ENCODE peak calls at places on chromosome 12, in eight cellular contexts. G, O, X, C, E, J, Q and R are unnamed samples.

GRCh38 chr12:71865757-71866536 is 26.4 kb downstream of the TBC1D15 start:
- DNase-seq in E (no peak), O (no peak), X (no peak), J (no peak), Q (no peak), G (no peak), C (no peak), R (no peak)

GRCh38 chr12:40469736-40470135 is 222.5 kb upstream of the CNTN1 start:
- DNase-seq in Q (no peak), J (no peak), E (no peak), C (no peak), G (no peak), X (no peak), O (no peak), R (no peak)

GRCh38 chr12:31005944-31006361 is 67.7 kb upstream of the DDX11 start:
- DNase-seq in J (no peak), E (no peak), C (no peak), X (no peak), G (no peak), Q (peak), O (peak), R (no peak)

GRCh38 chr12:114166360-114166759 is 200.2 kb upstream of the RBM19 start:
- DNase-seq in Q (peak), O (no peak), C (no peak), J (peak), G (no peak), X (no peak), E (no peak), R (no peak)

GRCh38 chr12:80056845-80057244 is 42.5 kb upstream of the OTOGL start:
- DNase-seq in Q (no peak), G (no peak), C (peak), E (no peak), X (no peak), J (no peak), O (no peak), R (no peak)

GRCh38 chr12:96140110-96140509 is 54.1 kb upstream of the ELK3 start:
- DNase-seq in J (no peak), O (no peak), E (no peak), C (no peak), X (no peak), G (no peak), Q (peak), R (no peak)

GRCh38 chr12:110002691-110003515 is 3.7 kb downstream of the ANKRD13A start:
- DNase-seq in Q (no peak), G (no peak), O (no peak), J (no peak), E (no peak), X (no peak), C (no peak), R (no peak)

GRCh38 chr12:123131879-123132402 is 18.9 kb downstream of the PITPNM2 start:
- DNase-seq in G (peak), Q (no peak), C (no peak), J (no peak), O (no peak), E (no peak), X (no peak), R (no peak)

GRCh38 chr12:68453876-68454275 is 121.7 kb upstream of the MDM1 start:
- DNase-seq in Q (no peak), G (no peak), C (no peak), O (no peak), J (no peak), E (no peak), X (no peak), R (no peak)

GRCh38 chr12:50699940-50700339 is 64.0 kb upstream of the ATF1 start:
- DNase-seq in C (no peak), J (no peak), O (no peak), E (no peak), X (no peak), Q (no peak), G (no peak), R (no peak)

GRCh38 chr12:117188961-117189724 is 1.1 kb downstream of the FBXO21 start:
- DNase-seq in C (peak), G (no peak), J (peak), O (no peak), X (no peak), Q (peak), E (no peak), R (no peak)

GRCh38 chr12:77324416-77324762 is 259.0 kb upstream of the E2F7 start:
- DNase-seq in J (no peak), Q (no peak), C (no peak), G (no peak), O (no peak), X (no peak), E (no peak), R (no peak)

GRCh38 chr12:27336254-27336653 is 3.6 kb downstream of the BMAL2 start:
- DNase-seq in O (no peak), J (no peak), E (no peak), X (no peak), Q (no peak), C (no peak), G (no peak), R (no peak)

GRCh38 chr12:76623929-76624328 is 64.4 kb upstream of the OSBPL8 start:
- DNase-seq in X (no peak), E (no peak), J (no peak), O (no peak), Q (peak), G (no peak), C (no peak), R (no peak)

GRCh38 chr12:39145175-39145999 is 240.0 kb upstream of the CPNE8 start:
- DNase-seq in G (no peak), O (no peak), E (peak), C (no peak), J (peak), X (no peak), Q (no peak), R (no peak)

GRCh38 chr12:71585218-71585617 is 78.4 kb downstream of the ZFC3H1 start:
- DNase-seq in X (no peak), J (no peak), O (no peak), E (no peak), Q (no peak), G (no peak), C (no peak), R (no peak)

GRCh38 chr12:123516221-123516780 is 17.2 kb downstream of the RILPL1 start:
- DNase-seq in Q (no peak), E (no peak), X (no peak), C (no peak), O (peak), G (no peak), J (peak), R (no peak)

GRCh38 chr12:94206886-94207285 is 58.5 kb downstream of the PLXNC1 start:
- DNase-seq in Q (no peak), C (no peak), J (no peak), O (no peak), E (no peak), X (no peak), G (no peak), R (no peak)

GRCh38 chr12:69332815-69333358 is 15.3 kb upstream of the LYZ start:
- DNase-seq in G (no peak), X (no peak), J (no peak), C (no peak), E (no peak), O (peak), Q (no peak), R (no peak)

GRCh38 chr12:45909041-45909713 is 81.2 kb downstream of the SCAF11 start:
- DNase-seq in O (no peak), C (no peak), J (no peak), G (no peak), E (no peak), X (no peak), Q (no peak), R (no peak)

GRCh38 chr12:84035766-84036165 is 876.8 kb downstream of the SLC6A15 start:
- DNase-seq in Q (no peak), O (no peak), G (no peak), J (no peak), X (no peak), E (no peak), C (no peak), R (no peak)

GRCh38 chr12:71144682-71145081 is 13.1 kb downstream of the TSPAN8 start:
- DNase-seq in J (no peak), G (no peak), E (no peak), C (no peak), O (no peak), Q (no peak), X (no peak), R (no peak)

GRCh38 chr12:132687211-132688164 is at the start of the genes POLE and PXMP2:
- DNase-seq in J (peak), O (peak), X (peak), G (peak), E (peak), Q (peak), C (peak), R (peak)

GRCh38 chr12:88408828-88409227 is 171.4 kb downstream of the KITLG start:
- DNase-seq in Q (no peak), E (no peak), G (no peak), J (no peak), O (no peak), C (no peak), X (no peak), R (no peak)

GRCh38 chr12:41407240-41407799 is 219.2 kb downstream of the PDZRN4 start:
- DNase-seq in O (no peak), Q (no peak), J (peak), C (no peak), G (no peak), E (no peak), X (no peak), R (no peak)

GRCh38 chr12:67068773-67069450 is 200.2 kb upstream of the CAND1 start:
- DNase-seq in E (peak), X (peak), C (no peak), O (peak), Q (no peak), G (peak), J (peak), R (no peak)

GRCh38 chr12:108964391-108965166 is 56.3 kb downstream of the SVOP start:
- DNase-seq in G (no peak), C (no peak), E (no peak), Q (no peak), X (no peak), O (no peak), J (peak), R (no peak)

GRCh38 chr12:24911284-24911791 is 37.6 kb downstream of the BCAT1 start:
- DNase-seq in O (peak), G (no peak), C (no peak), X (no peak), J (no peak), Q (no peak), E (no peak), R (no peak)

GRCh38 chr12:105672576-105672975 is 342.1 kb downstream of the C12orf75 start:
- DNase-seq in X (no peak), O (no peak), E (peak), J (no peak), G (no peak), C (peak), Q (no peak), R (no peak)

GRCh38 chr12:30546121-30546520 is 149.5 kb downstream of the IPO8 start:
- DNase-seq in C (no peak), E (no peak), G (no peak), J (no peak), Q (no peak), X (no peak), O (peak), R (no peak)

GRCh38 chr12:57579011-57579410 is 12.0 kb upstream of the PIP4K2C start:
- DNase-seq in O (peak), E (no peak), C (no peak), G (no peak), X (no peak), Q (no peak), J (no peak), R (no peak)

GRCh38 chr12:98830657-98831056 is 185.6 kb downstream of the APAF1 start:
- DNase-seq in J (no peak), Q (no peak), G (no peak), C (no peak), X (no peak), O (no peak), E (no peak), R (no peak)

GRCh38 chr12:114668151-114668891 is 15.7 kb downstream of the TBX3 start:
- DNase-seq in X (no peak), E (peak), Q (no peak), G (no peak), C (peak), O (peak), J (peak), R (no peak)

GRCh38 chr12:79637093-79637492 is 53.7 kb downstream of the PAWR start:
- DNase-seq in Q (no peak), J (peak), X (no peak), O (no peak), E (no peak), G (no peak), C (no peak), R (no peak)

GRCh38 chr12:59559702-59560101 is 36.1 kb upstream of the SLC16A7 start:
- DNase-seq in E (no peak), G (no peak), J (no peak), O (no peak), Q (no peak), C (no peak), X (no peak), R (no peak)

GRCh38 chr12:26651566-26652188 is 181.3 kb downstream of the ITPR2 start:
- DNase-seq in O (peak), C (no peak), X (peak), Q (no peak), J (peak), E (no peak), G (no peak), R (no peak)

GRCh38 chr12:52415870-52416750 is 10.0 kb upstream of the KRT82 start:
- DNase-seq in J (no peak), O (no peak), G (no peak), C (peak), X (no peak), Q (peak), E (no peak), R (no peak)

GRCh38 chr12:52411806-52412205 is 5.7 kb upstream of the KRT82 start:
- DNase-seq in C (no peak), O (no peak), Q (no peak), X (no peak), E (no peak), J (no peak), G (no peak), R (no peak)

GRCh38 chr12:52413202-52413601 is 7.1 kb upstream of the KRT82 start:
- DNase-seq in J (no peak), G (no peak), X (no peak), C (no peak), O (no peak), E (no peak), Q (no peak), R (no peak)

GRCh38 chr12:52414936-52415335 is 8.8 kb upstream of the KRT82 start:
- DNase-seq in X (no peak), O (no peak), G (no peak), C (no peak), E (no peak), J (no peak), Q (no peak), R (no peak)

GRCh38 chr12:52413787-52414345 is 7.7 kb upstream of the KRT82 start:
- DNase-seq in C (no peak), J (no peak), G (no peak), O (no peak), X (no peak), E (no peak), Q (no peak), R (no peak)
- TF ChIP-seq CTCF in C (no peak), J (peak), G (no peak), O (no peak), X (peak), E (no peak), Q (no peak), R (no peak)

DNA sequence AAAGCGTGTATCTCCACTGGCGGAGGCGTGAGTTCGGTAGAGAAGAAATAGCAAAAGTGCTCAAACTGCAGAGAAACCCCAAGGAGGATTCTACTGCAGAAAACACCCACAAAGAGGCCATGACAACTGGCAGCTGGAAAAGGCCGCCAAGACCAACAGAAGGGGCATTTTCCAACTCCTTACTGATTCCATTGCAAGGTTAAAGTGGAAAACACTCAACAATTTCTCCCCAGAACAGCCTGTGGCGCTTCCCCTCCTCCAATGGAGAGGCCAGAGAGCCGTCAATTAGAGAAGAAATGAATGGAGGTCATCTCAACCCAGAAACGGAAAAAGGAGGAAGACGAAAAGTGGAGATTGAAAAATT is 618 bp upstream of the ANKRD52 start:
- DNase-seq in E (no peak), X (no peak), O (no peak), J (no peak), C (no peak), Q (no peak), G (no peak), R (no peak)
- TF ChIP-seq CTCF in E (no peak), X (no peak), O (no peak), J (no peak), C (no peak), Q (no peak), G (no peak), R (no peak)

GRCh38 chr12:53218551-53219114 is 11.6 kb upstream of the ITGB7 start:
- DNase-seq in G (no peak), X (no peak), Q (no peak), E (peak), O (no peak), J (no peak), C (no peak), R (no peak)
- TF ChIP-seq CTCF in G (no peak), X (no peak), Q (no peak), E (no peak), O (no peak), J (no peak), C (no peak), R (no peak)

GRCh38 chr12:66044731-66045130 is 85.8 kb downstream of the LLPH start:
- DNase-seq in E (no peak), Q (no peak), J (no peak), C (no peak), X (no peak), O (no peak), G (no peak), R (no peak)
- TF ChIP-seq CTCF in E (no peak), Q (no peak), J (no peak), C (no peak), X (no peak), O (no peak), G (no peak), R (no peak)

GRCh38 chr12:4591180-4591687 is 29.2 kb downstream of the DYRK4 start:
- DNase-seq in C (no peak), J (no peak), G (no peak), O (no peak), X (no peak), Q (no peak), E (no peak), R (no peak)
- TF ChIP-seq CTCF in C (no peak), J (no peak), G (no peak), O (no peak), X (no peak), Q (no peak), E (no peak), R (no peak)